ENCODE peak calls at places on chromosomes 7 and 10, in five cellular contexts. B, G, Q, A and M are unnamed samples.

GRCh38 chr10:32412499-32412853 is 33.5 kb upstream of the CCDC7 start:
- DNase-seq in B (no peak), G (no peak), Q (no peak), A (no peak), M (no peak)

GRCh38 chr10:96346295-96346694 is 12.5 kb downstream of the OPALIN start:
- DNase-seq in B (no peak), G (no peak), Q (no peak), A (no peak), M (no peak)

GRCh38 chr7:127770870-127771269 is 118.9 kb downstream of the SND1 start:
- DNase-seq in B (no peak), G (peak; percentile 44), Q (peak; percentile 48), A (no peak), M (no peak)

GRCh38 chr7:107161415-107161814 is 7.4 kb upstream of the HBP1 start:
- DNase-seq in B (no peak), G (no peak), Q (no peak), A (no peak), M (no peak)

GRCh38 chr7:35971133-35971995 is 170.5 kb downstream of the SEPTIN7 start:
- DNase-seq in B (no peak), G (no peak), Q (no peak), A (no peak), M (peak; percentile 22)

GRCh38 chr10:131842351-131843088 is 58.3 kb upstream of the PPP2R2D start:
- DNase-seq in B (no peak), G (no peak), Q (no peak), A (peak; percentile 37), M (no peak)

GRCh38 chr10:31940839-31941653 is 12.4 kb upstream of the ARHGAP12 start:
- DNase-seq in B (no peak), G (peak; percentile 92), Q (peak; percentile 97), A (no peak), M (peak; percentile 95)

GRCh38 chr10:30773501-30773900 is 143.9 kb upstream of the LYZL2 start:
- DNase-seq in B (no peak), G (no peak), Q (no peak), A (no peak), M (no peak)

GRCh38 chr10:108775911-108776475 is 1147.3 kb downstream of the XPNPEP1 start:
- DNase-seq in B (no peak), G (no peak), Q (peak; percentile 24), A (no peak), M (no peak)

GRCh38 chr7:130884437-130885417 is 150.7 kb upstream of the KLF14 start:
- DNase-seq in B (no peak), G (no peak), Q (peak; percentile 58), A (no peak), M (no peak)

GRCh38 chr10:106401161-106401560 is 763.3 kb downstream of the SORCS1 start:
- DNase-seq in B (no peak), G (no peak), Q (peak; percentile 77), A (no peak), M (no peak)

GRCh38 chr10:126037946-126038345 is 141.6 kb downstream of the FANK1 start:
- DNase-seq in B (no peak), G (no peak), Q (no peak), A (no peak), M (no peak)

GRCh38 chr7:92750961-92751360 is 85.4 kb downstream of the CDK6 start:
- DNase-seq in B (no peak), G (no peak), Q (no peak), A (no peak), M (no peak)

GRCh38 chr7:118590107-118590506 is 365.6 kb downstream of the ANKRD7 start:
- DNase-seq in B (no peak), G (no peak), Q (no peak), A (no peak), M (no peak)

GRCh38 chr10:26612151-26612915 is 85.2 kb upstream of the PDSS1 start:
- DNase-seq in B (no peak), G (no peak), Q (no peak), A (no peak), M (no peak)

GRCh38 chr10:72895236-72895850 is 1.8 kb downstream of the OIT3 start:
- DNase-seq in B (no peak), G (no peak), Q (no peak), A (no peak), M (no peak)

GRCh38 chr7:77415822-77416620 is at the start of gene GSAP:
- DNase-seq in B (peak; percentile 28), G (no peak), Q (peak; percentile 73), A (peak; percentile 78), M (peak; percentile 34)

GRCh38 chr10:125159486-125159931 is 854 bp downstream of the CTBP2 start:
- DNase-seq in B (no peak), G (no peak), Q (peak; percentile 60), A (peak; percentile 66), M (peak; percentile 24)

GRCh38 chr10:102752266-102752930 is 8.7 kb downstream of the WBP1L start:
- DNase-seq in B (no peak), G (peak; percentile 94), Q (peak; percentile 94), A (peak; percentile 82), M (no peak)

GRCh38 chr7:27176343-27176731 is 2.2 kb upstream of the HOXA10 start:
- DNase-seq in B (no peak), G (no peak), Q (no peak), A (peak; percentile 68), M (no peak)

GRCh38 chr10:61389887-61390286 is 63.3 kb downstream of the TMEM26 start:
- DNase-seq in B (no peak), G (no peak), Q (no peak), A (no peak), M (no peak)

GRCh38 chr7:105623906-105624305 is 42.6 kb upstream of the EFCAB10 start:
- DNase-seq in B (no peak), G (no peak), Q (no peak), A (peak; percentile 51), M (no peak)

GRCh38 chr7:80876894-80877414 is 41.9 kb downstream of the SEMA3C start:
- DNase-seq in B (no peak), G (peak; percentile 66), Q (peak; percentile 67), A (no peak), M (no peak)

GRCh38 chr7:73827568-73828106 is 3.2 kb upstream of the CLDN4 start:
- DNase-seq in B (peak; percentile 54), G (no peak), Q (no peak), A (no peak), M (no peak)

GRCh38 chr10:119360181-119360921 is 153.0 kb downstream of the GRK5 start:
- DNase-seq in B (no peak), G (no peak), Q (no peak), A (no peak), M (peak; percentile 62)

GRCh38 chr10:121664671-121665070 is 66.4 kb upstream of the FGFR2 start:
- DNase-seq in B (no peak), G (no peak), Q (no peak), A (no peak), M (no peak)

GRCh38 chr7:3134715-3135114 is 91.0 kb upstream of the CARD11 start:
- DNase-seq in B (no peak), G (no peak), Q (no peak), A (no peak), M (no peak)

GRCh38 chr10:92965314-92965713 is 95.3 kb upstream of the CYP26C1 start:
- DNase-seq in B (no peak), G (peak; percentile 8), Q (peak; percentile 88), A (no peak), M (peak; percentile 71)